ENCODE peak calls at places on chromosomes 3 and 15, in six cellular contexts. X, F, H, T, E and I are unnamed samples.

GRCh38 chr3:188497021-188497420 is 343.1 kb downstream of the LPP start:
- DNase-seq in X (no peak), F (no peak), H (no peak), T (no peak), E (no peak), I (no peak)

GRCh38 chr3:144034715-144035114 is 63.1 kb downstream of the DIPK2A start:
- DNase-seq in X (no peak), F (no peak), H (no peak), T (no peak), E (no peak), I (no peak)

GRCh38 chr3:188397766-188398705 is 244.1 kb downstream of the LPP start:
- DNase-seq in X (no peak), F (no peak), H (no peak), T (no peak), E (no peak), I (no peak)

GRCh38 chr3:193693774-193694173 is 100.8 kb downstream of the OPA1 start:
- DNase-seq in X (no peak), F (no peak), H (no peak), T (no peak), E (peak), I (no peak)

GRCh38 chr3:182092662-182093262 is 381.0 kb downstream of the SOX2 start:
- DNase-seq in X (no peak), F (no peak), H (no peak), T (no peak), E (no peak), I (peak)

GRCh38 chr3:13054705-13055285 is 18.4 kb downstream of the IQSEC1 start:
- DNase-seq in X (no peak), F (no peak), H (no peak), T (no peak), E (no peak), I (no peak)

GRCh38 chr3:58752168-58752567 is 85.6 kb upstream of the FAM3D start:
- DNase-seq in X (no peak), F (no peak), H (no peak), T (no peak), E (no peak), I (no peak)

GRCh38 chr3:168001244-168001643 is 94.5 kb downstream of the GOLIM4 start:
- DNase-seq in X (no peak), F (no peak), H (no peak), T (no peak), E (no peak), I (no peak)

GRCh38 chr3:45555666-45556065 is 38.9 kb upstream of the LIMD1 start:
- DNase-seq in X (no peak), F (no peak), H (no peak), T (no peak), E (no peak), I (no peak)

GRCh38 chr15:42094512-42094963 is at the start of gene PLA2G4D:
- DNase-seq in X (no peak), F (no peak), H (no peak), T (no peak), E (no peak), I (no peak)

GRCh38 chr3:192296845-192297244 is 430.5 kb downstream of the FGF12 start:
- DNase-seq in X (no peak), F (no peak), H (no peak), T (no peak), E (no peak), I (no peak)

GRCh38 chr15:25250906-25251622 is 187.8 kb downstream of the UBE3A start:
- DNase-seq in X (no peak), F (no peak), H (no peak), T (no peak), E (no peak), I (no peak)

DNA sequence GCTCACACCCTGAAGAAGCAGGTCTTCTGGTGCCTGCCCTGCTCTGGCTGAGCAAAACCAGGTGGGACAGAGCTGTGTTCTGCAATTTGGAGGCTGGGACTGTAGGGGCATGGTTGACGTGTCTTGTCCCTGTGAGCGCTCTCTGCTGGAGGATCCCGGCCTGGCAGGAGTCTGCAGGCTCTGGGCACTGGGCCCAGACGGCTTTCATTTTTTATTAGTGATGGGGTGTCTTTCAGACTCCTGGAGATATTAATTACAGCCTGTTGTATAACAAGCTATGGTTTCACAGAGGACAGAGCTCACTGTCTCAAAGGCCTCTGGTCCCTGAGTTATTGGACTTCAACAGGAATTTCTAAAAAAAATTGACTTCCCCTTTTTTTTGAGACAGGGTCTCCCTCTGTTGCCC is 29.5 kb upstream of the ZNF710 start:
- DNase-seq in X (peak), F (peak), H (peak), T (peak), E (peak), I (peak)
- TF ChIP-seq CHD2 in X (no peak), F (no peak), H (no peak), T (no peak), E (no peak), I (no peak)

GRCh38 chr3:71688121-71688520 is 37.1 kb downstream of the EIF4E3 start:
- DNase-seq in X (no peak), F (no peak), H (no peak), T (no peak), E (no peak), I (no peak)
- TF ChIP-seq CHD2 in X (no peak), F (no peak), H (no peak), T (no peak), E (no peak), I (no peak)

DNA sequence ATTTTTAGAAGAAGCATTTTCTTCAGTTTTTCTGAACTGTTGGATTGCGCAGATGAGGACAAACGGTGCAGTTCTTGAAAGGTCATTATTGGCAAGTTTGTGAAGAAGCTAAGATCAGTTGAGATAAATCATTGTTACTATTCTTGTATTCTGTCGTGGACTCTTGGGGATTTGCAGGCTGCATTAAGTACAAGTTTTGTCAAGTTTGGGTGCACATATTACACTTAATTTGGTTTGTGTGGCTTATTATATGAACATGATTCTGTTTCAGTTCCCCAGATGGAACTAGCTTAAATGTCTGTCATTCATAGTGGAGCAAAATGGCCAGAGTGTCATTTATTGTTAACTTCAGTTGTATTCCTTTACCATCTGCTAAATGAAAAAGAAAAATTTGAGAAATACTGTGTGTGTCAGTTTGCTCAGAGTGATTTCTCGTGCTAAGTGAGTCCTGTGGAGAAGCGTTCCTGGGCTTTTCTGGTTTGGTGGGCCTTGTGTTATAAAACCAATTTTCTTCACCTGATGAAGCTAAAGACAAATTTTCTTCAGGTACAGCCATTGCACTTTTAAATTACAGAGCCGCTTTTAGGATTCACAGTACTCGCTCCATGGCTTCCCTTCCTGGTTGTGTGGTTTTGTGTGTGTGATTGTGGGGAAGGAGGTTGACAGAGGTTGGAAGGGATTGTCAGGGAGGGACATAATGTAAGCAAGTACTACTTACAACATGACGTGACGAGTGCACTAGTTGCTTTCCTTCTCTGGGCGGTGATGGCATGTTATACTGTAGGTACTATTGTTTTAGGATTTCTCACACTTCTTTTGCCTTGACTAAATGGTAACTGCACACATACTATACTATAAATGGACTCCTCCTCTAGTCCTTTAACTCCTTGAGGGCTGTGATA is 1.7 kb downstream of the AKAP13 start:
- DNase-seq in X (peak), F (no peak), H (no peak), T (no peak), E (no peak), I (no peak)
- TF ChIP-seq CHD2 in X (peak), F (no peak), H (no peak), T (no peak), E (no peak), I (no peak)

GRCh38 chr3:66265627-66266026 is 44.8 kb downstream of the SLC25A26 start:
- DNase-seq in X (no peak), F (no peak), H (no peak), T (no peak), E (no peak), I (no peak)
- TF ChIP-seq CHD2 in X (no peak), F (no peak), H (no peak), T (no peak), E (no peak), I (no peak)

DNA sequence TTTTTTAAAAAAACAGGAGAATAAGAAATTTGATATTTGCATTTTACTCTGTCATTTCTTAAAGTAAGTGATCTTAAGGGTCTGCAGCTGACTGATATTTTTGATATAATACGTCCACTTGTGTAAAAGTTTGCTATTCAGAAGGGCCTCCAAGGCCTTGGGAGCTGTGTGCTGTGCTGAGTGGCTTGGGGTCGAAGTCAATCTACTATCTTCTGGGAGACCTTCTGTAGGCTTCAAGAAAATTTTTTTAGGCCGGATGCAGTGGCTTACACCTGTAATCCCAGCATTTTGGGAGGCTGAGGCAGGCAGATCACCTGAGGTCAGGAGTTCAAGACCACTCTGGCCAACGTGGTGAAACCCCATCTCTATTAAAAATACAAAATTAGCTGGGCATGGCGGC is 26.3 kb downstream of the THSD4 start:
- DNase-seq in X (no peak), F (no peak), H (no peak), T (no peak), E (no peak), I (no peak)
- TF ChIP-seq CHD2 in X (no peak), F (no peak), H (no peak), T (no peak), E (no peak), I (no peak)